ENCODE peak calls at places on chromosomes 13 and 19, in four cellular contexts. One of them, this sample, is unnamed.

GRCh38 chr13:114068723-114069322 is 63.6 kb downstream of the RASA3 start:
- DNase-seq in fibroblast of villous mesenchyme: peak
- DNase-seq in astrocyte of the cerebellum: no peak
- DNase-seq in A549: no peak
- DNase-seq in this sample: peak

GRCh38 chr19:40923934-40924391 is 41.9 kb upstream of the CYP2A7 start:
- DNase-seq in fibroblast of villous mesenchyme: no peak
- DNase-seq in astrocyte of the cerebellum: no peak
- DNase-seq in A549: no peak
- DNase-seq in this sample: no peak

GRCh38 chr19:49875801-49876421 is 1.2 kb downstream of the AKT1S1 start:
- DNase-seq in fibroblast of villous mesenchyme: peak
- DNase-seq in astrocyte of the cerebellum: no peak
- DNase-seq in A549: peak
- DNase-seq in this sample: peak

GRCh38 chr19:19106061-19106551 is 32.2 kb downstream of the TMEM161A start:
- DNase-seq in fibroblast of villous mesenchyme: peak
- DNase-seq in astrocyte of the cerebellum: no peak
- DNase-seq in A549: no peak
- DNase-seq in this sample: peak

GRCh38 chr13:99199541-99200432 is 867 bp upstream of the UBAC2 start:
- DNase-seq in fibroblast of villous mesenchyme: peak
- DNase-seq in astrocyte of the cerebellum: no peak
- DNase-seq in A549: peak
- DNase-seq in this sample: peak

GRCh38 chr19:38173324-38174041 is 50.5 kb downstream of the DPF1 start:
- DNase-seq in fibroblast of villous mesenchyme: no peak
- DNase-seq in astrocyte of the cerebellum: peak
- DNase-seq in A549: no peak
- DNase-seq in this sample: no peak

GRCh38 chr19:29845576-29846176 is 33.9 kb downstream of the CCNE1 start:
- DNase-seq in fibroblast of villous mesenchyme: peak
- DNase-seq in astrocyte of the cerebellum: no peak
- DNase-seq in A549: peak
- DNase-seq in this sample: peak

GRCh38 chr13:33722216-33722900 is 95.6 kb upstream of the RFC3 start:
- DNase-seq in fibroblast of villous mesenchyme: peak
- DNase-seq in astrocyte of the cerebellum: no peak
- DNase-seq in A549: no peak
- DNase-seq in this sample: peak

GRCh38 chr13:75550159-75550567 is 572 bp downstream of the UCHL3 start:
- DNase-seq in fibroblast of villous mesenchyme: peak
- DNase-seq in astrocyte of the cerebellum: peak
- DNase-seq in A549: peak
- DNase-seq in this sample: peak

GRCh38 chr13:27053235-27053884 is 118.3 kb downstream of the USP12 start:
- DNase-seq in fibroblast of villous mesenchyme: no peak
- DNase-seq in astrocyte of the cerebellum: no peak
- DNase-seq in A549: no peak
- DNase-seq in this sample: peak

GRCh38 chr13:113564331-113565023 is 20.1 kb upstream of the TFDP1 start:
- DNase-seq in fibroblast of villous mesenchyme: no peak
- DNase-seq in astrocyte of the cerebellum: no peak
- DNase-seq in A549: no peak
- DNase-seq in this sample: no peak

GRCh38 chr19:19606021-19606420 is 12.5 kb downstream of the PBX4 start:
- DNase-seq in fibroblast of villous mesenchyme: no peak
- DNase-seq in astrocyte of the cerebellum: no peak
- DNase-seq in A549: no peak
- DNase-seq in this sample: no peak

GRCh38 chr13:80841346-80841882 is 500.5 kb upstream of the SPRY2 start:
- DNase-seq in fibroblast of villous mesenchyme: no peak
- DNase-seq in astrocyte of the cerebellum: no peak
- DNase-seq in A549: no peak
- DNase-seq in this sample: no peak

GRCh38 chr19:39142655-39143054 is 17.1 kb downstream of the PAK4 start:
- DNase-seq in fibroblast of villous mesenchyme: no peak
- DNase-seq in astrocyte of the cerebellum: no peak
- DNase-seq in A549: no peak
- DNase-seq in this sample: no peak

GRCh38 chr19:53132231-53132991 is at the start of gene ZNF415:
- DNase-seq in fibroblast of villous mesenchyme: peak
- DNase-seq in astrocyte of the cerebellum: peak
- DNase-seq in A549: no peak
- DNase-seq in this sample: peak

GRCh38 chr13:76387561-76387960 is 498.6 kb downstream of the KCTD12 start:
- DNase-seq in fibroblast of villous mesenchyme: peak
- DNase-seq in astrocyte of the cerebellum: no peak
- DNase-seq in A549: no peak
- DNase-seq in this sample: peak

GRCh38 chr13:22828081-22828480 is 352.7 kb upstream of the SGCG start:
- DNase-seq in fibroblast of villous mesenchyme: peak
- DNase-seq in astrocyte of the cerebellum: no peak
- DNase-seq in A549: no peak
- DNase-seq in this sample: no peak

GRCh38 chr19:4879041-4879440 is 11.6 kb upstream of the PLIN3 start:
- DNase-seq in fibroblast of villous mesenchyme: no peak
- DNase-seq in astrocyte of the cerebellum: no peak
- DNase-seq in A549: no peak
- DNase-seq in this sample: no peak

GRCh38 chr19:31449379-31449778 is 100.1 kb upstream of the TSHZ3 start:
- DNase-seq in fibroblast of villous mesenchyme: no peak
- DNase-seq in astrocyte of the cerebellum: no peak
- DNase-seq in A549: no peak
- DNase-seq in this sample: no peak

GRCh38 chr13:27455331-27455855 is 5.0 kb upstream of the MTIF3 start:
- DNase-seq in fibroblast of villous mesenchyme: peak
- DNase-seq in astrocyte of the cerebellum: no peak
- DNase-seq in A549: no peak
- DNase-seq in this sample: peak

GRCh38 chr13:21348771-21349170 is 110.3 kb downstream of the ZDHHC20 start:
- DNase-seq in fibroblast of villous mesenchyme: peak
- DNase-seq in astrocyte of the cerebellum: no peak
- DNase-seq in A549: no peak
- DNase-seq in this sample: no peak

GRCh38 chr19:4581381-4582111 is 22.1 kb upstream of the SEMA6B start:
- DNase-seq in fibroblast of villous mesenchyme: no peak
- DNase-seq in astrocyte of the cerebellum: no peak
- DNase-seq in A549: no peak
- DNase-seq in this sample: no peak

GRCh38 chr13:22926176-22927007 is 254.4 kb upstream of the SGCG start:
- DNase-seq in fibroblast of villous mesenchyme: peak
- DNase-seq in astrocyte of the cerebellum: no peak
- DNase-seq in A549: no peak
- DNase-seq in this sample: no peak

GRCh38 chr19:12194827-12195500 is 32.1 kb downstream of the ZNF136 start:
- DNase-seq in fibroblast of villous mesenchyme: peak
- DNase-seq in astrocyte of the cerebellum: peak
- DNase-seq in A549: no peak
- DNase-seq in this sample: peak

GRCh38 chr19:7829561-7830271 is at the start of gene EVI5L:
- DNase-seq in fibroblast of villous mesenchyme: peak
- DNase-seq in astrocyte of the cerebellum: peak
- DNase-seq in A549: peak
- DNase-seq in this sample: peak

GRCh38 chr19:17579523-17580244 is 24.2 kb downstream of the COLGALT1 start:
- DNase-seq in fibroblast of villous mesenchyme: peak
- DNase-seq in astrocyte of the cerebellum: no peak
- DNase-seq in A549: peak
- DNase-seq in this sample: peak

GRCh38 chr13:26813626-26814348 is 53.2 kb upstream of the GPR12 start:
- DNase-seq in fibroblast of villous mesenchyme: no peak
- DNase-seq in astrocyte of the cerebellum: no peak
- DNase-seq in A549: no peak
- DNase-seq in this sample: no peak

GRCh38 chr13:102231486-102231885 is 170.4 kb downstream of the FGF14 start:
- DNase-seq in fibroblast of villous mesenchyme: no peak
- DNase-seq in astrocyte of the cerebellum: no peak
- DNase-seq in A549: no peak
- DNase-seq in this sample: no peak

GRCh38 chr19:54364775-54365257 is at the start of gene LAIR1:
- DNase-seq in fibroblast of villous mesenchyme: no peak
- DNase-seq in astrocyte of the cerebellum: no peak
- DNase-seq in A549: no peak
- DNase-seq in this sample: no peak

GRCh38 chr19:29724102-29724641 is 9.1 kb upstream of the C19orf12 start:
- DNase-seq in fibroblast of villous mesenchyme: peak
- DNase-seq in astrocyte of the cerebellum: no peak
- DNase-seq in A549: no peak
- DNase-seq in this sample: peak

GRCh38 chr13:39036212-39036611 is 1.7 kb downstream of the PROSER1 start:
- DNase-seq in fibroblast of villous mesenchyme: peak
- DNase-seq in astrocyte of the cerebellum: no peak
- DNase-seq in A549: no peak
- DNase-seq in this sample: peak

GRCh38 chr19:6587093-6587820 is 3.7 kb downstream of the CD70 start:
- DNase-seq in fibroblast of villous mesenchyme: no peak
- DNase-seq in astrocyte of the cerebellum: no peak
- DNase-seq in A549: no peak
- DNase-seq in this sample: no peak

GRCh38 chr19:40304306-40304705 is 19.2 kb upstream of the AKT2 start:
- DNase-seq in fibroblast of villous mesenchyme: no peak
- DNase-seq in astrocyte of the cerebellum: no peak
- DNase-seq in A549: no peak
- DNase-seq in this sample: no peak

GRCh38 chr19:18428837-18429674 is 8.9 kb downstream of the ISYNA1 start:
- DNase-seq in fibroblast of villous mesenchyme: peak
- DNase-seq in astrocyte of the cerebellum: peak
- DNase-seq in A549: peak
- DNase-seq in this sample: peak

GRCh38 chr13:102846261-102847015 is 606 bp downstream of the ERCC5 start:
- DNase-seq in fibroblast of villous mesenchyme: peak
- DNase-seq in astrocyte of the cerebellum: no peak
- DNase-seq in A549: peak
- DNase-seq in this sample: peak

DNA sequence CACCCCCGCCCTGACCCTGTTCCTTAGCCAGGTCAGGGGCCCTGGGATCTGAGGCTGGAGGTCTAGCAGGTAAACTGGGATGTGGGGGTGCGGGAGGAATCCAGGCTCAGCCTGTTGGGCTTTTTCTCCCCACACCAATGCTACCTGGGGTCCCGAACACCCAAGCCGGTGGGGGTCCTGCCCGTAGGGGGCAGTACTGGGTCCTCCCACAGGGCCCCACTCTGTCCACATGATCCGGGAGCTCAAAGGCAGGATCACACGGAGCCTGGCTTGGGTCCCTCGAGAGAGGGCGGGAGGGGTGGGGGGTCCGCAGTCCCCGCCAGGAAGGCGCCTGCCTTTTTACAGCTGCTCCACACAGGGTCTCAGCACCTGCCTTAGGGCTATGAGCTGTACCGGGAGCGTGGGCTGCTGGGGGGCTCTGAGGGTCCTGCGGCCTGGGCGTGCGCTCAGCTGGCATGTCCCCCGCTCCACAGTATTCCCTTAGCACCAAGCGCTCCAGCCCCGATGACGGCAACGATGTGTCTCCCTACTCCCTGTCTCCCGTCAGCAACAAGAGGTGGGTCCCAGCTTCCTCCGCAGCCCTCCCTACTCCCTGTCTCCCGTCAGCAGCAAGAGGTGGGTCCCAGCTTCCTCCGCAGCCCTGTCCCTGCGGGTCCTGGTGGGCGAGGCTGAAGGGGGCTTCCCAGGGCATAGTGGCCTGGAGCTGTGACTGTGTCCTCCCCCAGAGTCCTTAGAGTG is 12.3 kb upstream of the TEKTIP1 start:
- DNase-seq in fibroblast of villous mesenchyme: no peak
- DNase-seq in astrocyte of the cerebellum: no peak
- DNase-seq in A549: no peak
- DNase-seq in this sample: no peak
- TF ChIP-seq CTCF in fibroblast of villous mesenchyme: peak
- TF ChIP-seq CTCF in astrocyte of the cerebellum: peak
- TF ChIP-seq CTCF in A549: no peak
- TF ChIP-seq CTCF in this sample: peak

DNA sequence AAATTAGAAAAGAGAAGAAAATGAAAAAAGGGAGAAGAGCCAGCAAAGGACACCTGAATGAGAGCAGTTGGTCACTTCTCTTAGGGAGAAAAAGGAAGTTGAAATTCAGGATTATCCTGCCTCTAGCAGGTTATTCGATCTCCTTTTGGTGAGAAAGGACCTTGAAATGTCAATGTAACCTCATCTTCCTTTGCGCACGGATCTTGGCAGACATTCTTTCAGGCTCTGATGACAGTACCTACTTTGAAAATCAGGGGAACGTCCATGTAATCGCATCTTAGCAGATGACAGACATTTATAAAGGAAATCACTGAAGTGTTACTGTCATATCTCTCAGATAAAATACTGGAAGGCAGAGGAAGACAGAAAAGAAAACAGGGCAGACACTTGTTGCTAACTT is 36.7 kb downstream of the FRY start:
- DNase-seq in fibroblast of villous mesenchyme: no peak
- DNase-seq in astrocyte of the cerebellum: no peak
- DNase-seq in A549: no peak
- DNase-seq in this sample: no peak
- H3K4me3 ChIP-seq in fibroblast of villous mesenchyme: no peak
- H3K4me3 ChIP-seq in astrocyte of the cerebellum: no peak
- H3K4me3 ChIP-seq in A549: no peak
- H3K4me3 ChIP-seq in this sample: no peak

GRCh38 chr19:48815870-48816501 is 5.2 kb upstream of the BCAT2 start:
- DNase-seq in fibroblast of villous mesenchyme: no peak
- DNase-seq in astrocyte of the cerebellum: no peak
- DNase-seq in A549: peak
- DNase-seq in this sample: peak
- TF ChIP-seq CTCF in fibroblast of villous mesenchyme: no peak
- TF ChIP-seq CTCF in astrocyte of the cerebellum: no peak
- TF ChIP-seq CTCF in A549: no peak
- TF ChIP-seq CTCF in this sample: peak

DNA sequence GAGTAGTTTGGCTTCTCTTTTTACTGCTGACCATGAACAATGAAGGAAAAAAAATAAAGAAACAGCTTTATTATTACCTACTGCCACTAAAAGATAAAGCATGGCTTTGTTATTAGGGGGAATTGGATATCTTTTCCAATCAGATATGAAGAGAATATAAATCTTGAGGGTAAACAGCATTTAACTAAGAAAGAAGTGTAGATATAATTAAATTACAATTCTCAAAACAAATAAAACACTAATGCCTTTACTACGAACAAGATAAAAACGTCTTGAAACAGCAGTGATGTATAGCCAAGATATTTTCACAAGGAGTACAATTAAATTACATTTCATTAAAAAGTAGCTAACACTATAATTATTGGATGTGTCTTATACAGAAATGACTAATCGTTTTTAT is 425.9 kb upstream of the ATXN8OS start:
- DNase-seq in fibroblast of villous mesenchyme: no peak
- DNase-seq in astrocyte of the cerebellum: no peak
- DNase-seq in A549: no peak
- DNase-seq in this sample: no peak
- H3K4me3 ChIP-seq in fibroblast of villous mesenchyme: no peak
- H3K4me3 ChIP-seq in astrocyte of the cerebellum: no peak
- H3K4me3 ChIP-seq in A549: no peak
- H3K4me3 ChIP-seq in this sample: no peak